ENCODE peak calls at places on chromosome 7, in ten cellular contexts. J is stimulated activated CD8-positive, alpha-beta memory T cell treated with anti-CD3 and anti-CD28 coated beads, Interleukin-4, amount 100 ng/mL, for 24 hours; L is neural crest cell; G is GM12878; T is NCI-H460; W is HuH-7.5; P is HAP-1; I is C1 segment of cervical spinal cord; Z is NCI-H2081; X is GM18507. Q is an unnamed sample.

GRCh38 chr7:155810607-155811559 is 1.4 kb downstream of the SHH start:
- DNase-seq in L (no peak), I (no peak), J (no peak), W (no peak), G (no peak), P (no peak), Z (no peak), X (no peak), T (no peak), Q (no peak)

GRCh38 chr7:147485660-147486210 is 1104.8 kb upstream of the C7orf33 start:
- DNase-seq in P (no peak), T (no peak), Z (no peak), X (no peak), L (no peak), W (no peak), J (no peak), G (no peak), I (no peak), Q (no peak)

GRCh38 chr7:98291717-98292116 is 10.2 kb downstream of the BRI3 start:
- DNase-seq in X (no peak), W (no peak), I (no peak), J (no peak), L (no peak), T (no peak), P (no peak), G (no peak), Z (no peak), Q (no peak)

GRCh38 chr7:74032191-74032490 is 4.2 kb downstream of the ELN start:
- DNase-seq in T (no peak), W (no peak), Z (no peak), I (peak), X (no peak), J (no peak), P (no peak), G (no peak), L (no peak), Q (no peak)

GRCh38 chr7:105741993-105742392 is 134.4 kb downstream of the ATXN7L1 start:
- DNase-seq in L (no peak), G (no peak), Z (no peak), T (no peak), J (no peak), X (no peak), P (no peak), I (no peak), W (no peak), Q (no peak)

GRCh38 chr7:98802781-98803110 is 67.1 kb downstream of the TMEM130 start:
- DNase-seq in J (no peak), X (no peak), G (peak), W (no peak), L (no peak), I (no peak), T (no peak), Z (no peak), P (no peak), Q (no peak)

GRCh38 chr7:38178695-38179344 is 775 bp downstream of the STARD3NL start:
- DNase-seq in Z (peak), I (no peak), T (peak), W (no peak), X (peak), L (no peak), P (no peak), J (no peak), G (no peak), Q (no peak)

GRCh38 chr7:1087462-1087809 is 477 bp upstream of the GPER1 start:
- DNase-seq in Z (no peak), J (no peak), I (no peak), T (peak), W (no peak), L (no peak), G (no peak), X (no peak), P (no peak), Q (no peak)

GRCh38 chr7:54581511-54581910 is 39.3 kb downstream of the VSTM2A start:
- DNase-seq in W (no peak), Z (no peak), L (no peak), X (no peak), P (no peak), J (no peak), T (no peak), I (no peak), G (no peak), Q (no peak)

GRCh38 chr7:142898377-142899235 is 13.1 kb upstream of the TRPV6 start:
- DNase-seq in Z (peak), J (no peak), W (no peak), T (no peak), P (no peak), L (no peak), X (no peak), G (no peak), I (no peak), Q (peak)

GRCh38 chr7:121307021-121307575 is 21.7 kb upstream of the WNT16 start:
- DNase-seq in G (no peak), Z (no peak), J (no peak), T (no peak), X (no peak), W (no peak), P (no peak), L (no peak), I (no peak), Q (no peak)

GRCh38 chr7:6453737-6454136 is 6.0 kb upstream of the DAGLB start:
- DNase-seq in J (no peak), T (no peak), Z (no peak), X (no peak), P (no peak), W (no peak), G (no peak), L (no peak), I (no peak), Q (no peak)

GRCh38 chr7:12646139-12646538 is 41.3 kb upstream of the ARL4A start:
- DNase-seq in L (no peak), I (no peak), P (peak), G (no peak), W (no peak), X (no peak), T (no peak), Z (no peak), J (no peak), Q (no peak)